ENCODE peak calls at places on chromosomes 7 and 10, in four cellular contexts. S is PC-3, U is upper lobe of right lung, C is aorta. D is an unnamed sample.

GRCh38 chr7:122046402-122046801 is 97.6 kb downstream of the AASS start:
- DNase-seq in S (no peak), U (no peak), C (no peak), D (no peak)

GRCh38 chr7:3399858-3400257 is 98.8 kb downstream of the SDK1 start:
- DNase-seq in S (peak; percentile 55), U (no peak), C (no peak), D (no peak)

GRCh38 chr10:48594371-48594770 is 10.5 kb downstream of the ARHGAP22 start:
- DNase-seq in S (no peak), U (no peak), C (no peak), D (no peak)

GRCh38 chr10:80068270-80068669 is 10.2 kb upstream of the TMEM254 start:
- DNase-seq in S (no peak), U (no peak), C (no peak), D (no peak)

GRCh38 chr10:60877777-60878120 is 66.2 kb downstream of the RHOBTB1 start:
- DNase-seq in S (peak; percentile 77), U (no peak), C (no peak), D (no peak)

GRCh38 chr7:108201766-108202165 is 71.6 kb upstream of the LAMB4 start:
- DNase-seq in S (no peak), U (no peak), C (no peak), D (no peak)

GRCh38 chr7:95901006-95901405 is 128.7 kb downstream of the DYNC1I1 start:
- DNase-seq in S (no peak), U (no peak), C (no peak), D (no peak)

GRCh38 chr7:7581531-7582179 is 15.0 kb downstream of the MIOS start:
- DNase-seq in S (no peak), U (no peak), C (no peak), D (no peak)

DNA sequence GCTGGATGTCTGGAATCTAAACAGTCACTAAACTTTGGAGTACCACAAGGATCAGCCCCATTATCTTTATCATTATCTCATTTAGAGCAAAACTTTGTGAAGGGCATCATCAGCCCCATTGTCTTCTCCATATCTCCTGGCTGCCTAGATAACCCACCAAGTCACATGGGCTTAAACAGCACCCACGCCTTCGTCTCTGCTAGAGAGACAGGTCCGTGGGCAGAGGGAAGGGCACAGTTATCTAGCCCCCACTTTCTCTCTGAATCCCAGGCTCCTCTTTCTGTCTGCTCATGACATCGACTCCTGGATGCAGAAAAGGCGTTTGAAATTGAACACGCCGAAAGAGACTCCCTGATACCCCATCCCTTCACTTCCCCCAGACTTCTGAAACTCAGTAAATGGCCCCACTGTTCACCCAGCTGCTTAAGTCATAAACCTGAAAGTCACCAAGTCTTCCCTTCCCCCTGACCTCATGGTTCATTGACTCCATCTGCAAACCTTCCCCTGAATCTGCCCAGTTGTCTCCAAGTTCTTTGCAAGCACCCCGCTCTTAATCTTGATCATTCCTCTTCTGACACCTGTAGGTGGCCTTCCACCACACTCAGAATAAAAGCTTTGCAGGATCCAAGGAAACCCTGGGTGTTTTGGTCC is 20.9 kb upstream of the PARD3 start:
- DNase-seq in S (peak; percentile 41), U (no peak), C (no peak), D (no peak)
- H3K9me3 ChIP-seq in S (no peaks in the 10 kb centered on the region), U (no peaks in the 10 kb centered on the region), C (no peaks in the 10 kb centered on the region), D (no peaks in the 10 kb centered on the region)

DNA sequence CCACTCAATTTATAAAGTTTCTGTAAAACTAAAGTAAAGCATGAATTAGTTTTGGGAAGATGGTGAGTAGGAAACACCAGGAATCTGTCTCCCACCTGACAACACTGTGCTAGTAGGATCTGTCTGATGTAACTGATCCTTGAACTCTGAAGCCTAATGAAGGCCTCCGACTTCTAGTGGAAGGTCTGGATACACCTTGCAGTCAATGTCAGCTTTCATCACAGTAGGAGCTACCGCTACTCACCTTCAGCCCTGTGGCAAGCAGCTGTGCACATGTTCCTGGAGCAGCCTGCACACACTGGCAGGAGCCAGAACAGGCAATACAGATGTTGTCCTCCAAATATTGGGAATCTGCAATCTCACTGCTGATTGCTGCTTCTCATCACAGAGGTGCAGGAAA is 471.4 kb downstream of the PTPRN2 start:
- DNase-seq in S (no peak), U (no peak), C (no peak), D (no peak)
- H3K9me3 ChIP-seq in S (peaks cover 12% of the 10 kb centered on the region), U (peaks cover 27% of the 10 kb centered on the region), C (peaks cover 10% of the 10 kb centered on the region), D (peaks cover 25% of the 10 kb centered on the region)

DNA sequence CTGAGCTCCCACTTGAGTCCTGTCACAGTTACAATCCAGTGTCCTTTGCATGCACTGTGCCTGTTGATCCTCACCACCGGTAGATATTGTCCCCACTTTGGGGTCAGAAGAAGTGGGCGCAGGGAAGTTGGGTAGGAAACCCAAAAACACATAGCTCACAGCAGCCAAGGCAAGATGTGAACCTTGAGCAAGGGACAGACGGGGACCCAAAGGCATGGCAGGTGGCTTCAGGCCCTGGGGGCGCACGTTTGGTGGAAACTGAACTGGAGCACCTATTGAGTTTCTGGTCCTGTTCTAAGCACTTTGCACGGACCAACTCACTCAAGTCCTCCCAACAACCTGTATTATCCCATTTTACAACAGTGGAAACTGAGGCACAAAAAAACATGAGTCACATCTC is 82.8 kb upstream of the ZNF716 start:
- DNase-seq in S (no peak), U (no peak), C (peak; percentile 20), D (no peak)
- H3K9me3 ChIP-seq in S (no peaks in the 10 kb centered on the region), U (no peaks in the 10 kb centered on the region), C (no peaks in the 10 kb centered on the region), D (peaks cover 3% of the 10 kb centered on the region)

GRCh38 chr10:27643296-27643695 is 102.3 kb downstream of the MKX start:
- DNase-seq in S (no peak), U (no peak), C (no peak), D (no peak)

GRCh38 chr10:27644307-27644939 is 101.2 kb downstream of the MKX start:
- DNase-seq in S (no peak), U (no peak), C (no peak), D (no peak)

GRCh38 chr10:27646194-27646593 is 99.4 kb downstream of the MKX start:
- DNase-seq in S (no peak), U (no peak), C (no peak), D (no peak)

GRCh38 chr10:27642023-27642589 is 103.5 kb downstream of the MKX start:
- DNase-seq in S (no peak), U (no peak), C (no peak), D (no peak)

GRCh38 chr10:27646604-27647191 is 98.9 kb downstream of the MKX start:
- DNase-seq in S (no peak), U (no peak), C (no peak), D (no peak)
- H3K9me3 ChIP-seq in S (no peaks in the 10 kb centered on the region), U (peaks cover 4% of the 10 kb centered on the region), C (no peaks in the 10 kb centered on the region), D (no peaks in the 10 kb centered on the region)

DNA sequence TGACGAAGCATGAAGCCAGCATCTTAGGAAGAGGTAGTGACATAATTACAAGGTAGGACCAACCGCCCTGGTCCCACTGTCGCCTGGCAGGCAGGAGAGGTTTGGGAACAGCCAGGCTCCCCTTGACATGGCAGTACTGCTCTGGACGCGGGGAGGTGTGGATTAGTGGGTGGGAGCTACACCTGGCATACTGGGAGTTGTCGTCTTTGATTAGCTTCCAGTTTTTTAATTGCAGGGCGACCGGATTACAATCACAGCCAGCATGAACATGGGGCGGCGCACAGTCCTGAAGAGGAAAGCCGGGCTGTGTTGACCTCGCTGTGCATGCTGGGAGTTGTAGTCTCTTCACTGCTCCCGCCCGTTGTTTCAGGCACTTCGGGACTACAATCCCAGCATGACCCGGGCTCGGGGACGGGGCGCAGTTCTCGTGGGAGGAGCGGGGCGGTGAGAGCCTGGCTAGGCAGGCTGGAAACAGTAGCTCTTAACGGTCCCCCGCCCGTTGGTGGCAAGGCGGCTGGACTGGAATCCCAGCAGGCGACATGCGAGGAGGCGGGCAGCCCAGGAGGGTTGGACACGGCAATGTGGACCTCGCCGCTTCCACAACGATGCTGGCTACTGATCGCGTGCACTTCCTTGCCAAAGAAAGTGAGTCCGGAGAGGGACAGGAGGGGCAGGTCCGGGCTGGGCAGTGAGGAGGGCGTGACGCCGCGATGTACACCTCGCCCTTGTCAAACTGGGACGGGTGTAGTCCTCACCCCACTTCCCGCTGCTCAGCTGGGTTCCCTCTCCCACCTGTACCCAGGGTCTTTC is 98.0 kb upstream of the ZNF722 start:
- DNase-seq in S (peak; percentile 82), U (peak; percentile 95), C (peak; percentile 97), D (peak; percentile 70)
- H3K9me3 ChIP-seq in S (no peaks in the 10 kb centered on the region), U (no peaks in the 10 kb centered on the region), C (no peaks in the 10 kb centered on the region), D (no peaks in the 10 kb centered on the region)

DNA sequence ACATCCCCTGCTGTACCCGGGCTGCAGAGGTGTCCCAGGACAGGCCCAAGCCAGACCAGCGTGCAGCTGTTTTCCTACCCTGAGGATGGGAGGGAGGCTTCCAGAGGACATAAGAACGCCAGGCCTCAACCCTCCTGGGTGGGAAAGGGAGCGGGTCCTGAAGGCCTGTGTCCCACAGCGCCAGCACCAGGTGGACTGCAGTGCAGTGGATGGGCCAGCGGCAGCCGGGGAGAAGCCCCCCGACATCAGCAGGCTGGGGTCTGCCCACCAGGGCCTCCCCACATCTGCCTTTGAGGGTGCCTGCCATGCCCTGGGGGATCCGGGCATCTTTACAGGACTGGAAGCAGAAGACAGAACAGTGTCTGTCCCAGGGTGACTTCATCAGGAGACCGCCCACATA is 22.8 kb upstream of the ZNF716 start:
- DNase-seq in S (no peak), U (no peak), C (no peak), D (no peak)
- H3K9me3 ChIP-seq in S (peaks cover 4% of the 10 kb centered on the region), U (no peaks in the 10 kb centered on the region), C (peaks cover 8% of the 10 kb centered on the region), D (peaks cover 28% of the 10 kb centered on the region)

GRCh38 chr7:157654350-157654749 is 317.5 kb downstream of the DNAJB6 start:
- DNase-seq in S (no peak), U (peak; percentile 54), C (no peak), D (no peak)
- H3K9me3 ChIP-seq in S (no peaks in the 10 kb centered on the region), U (no peaks in the 10 kb centered on the region), C (no peaks in the 10 kb centered on the region), D (no peaks in the 10 kb centered on the region)

D was measured in esophagus squamous epithelium.